ENCODE peak calls at places on chromosomes 6 and 20, in ten cellular contexts. E is fibroblast of lung, J is upper lobe of left lung, Z is pancreas, U is cardiac muscle cell, O is mammary epithelial cell, S is K562, H is IMR-90, D is OCI-LY7, F is Peyer's patch. C is an unnamed sample.

GRCh38 chr6:121436966-121437756 is 1.7 kb downstream of the GJA1 start:
- DNase-seq in E (peak; percentile 68), J (peak; percentile 33), Z (peak; percentile 69), U (peak; percentile 68), O (peak; percentile 39), S (no peak), H (peak; percentile 40), D (no peak), F (no peak), C (peak; percentile 42)

GRCh38 chr6:127100510-127101140 is 17.8 kb upstream of the RSPO3 start:
- DNase-seq in E (peak; percentile 10), J (no peak), Z (no peak), U (peak; percentile 33), O (no peak), S (no peak), H (peak; percentile 41), D (no peak), F (no peak), C (no peak)

GRCh38 chr6:139970591-139970991 is 596.1 kb upstream of the CITED2 start:
- DNase-seq in E (peak; percentile 82), J (no peak), Z (no peak), U (peak; percentile 42), O (no peak), S (no peak), H (peak; percentile 63), D (no peak), F (no peak), C (peak; percentile 1)

GRCh38 chr6:56860466-56860865 is 94.4 kb upstream of the BEND6 start:
- DNase-seq in E (peak; percentile 67), J (no peak), Z (no peak), U (peak; percentile 30), O (peak; percentile 12), S (no peak), H (peak; percentile 65), D (no peak), F (no peak), C (peak; percentile 60)

GRCh38 chr6:130975325-130975724 is 87.7 kb downstream of the EPB41L2 start:
- DNase-seq in E (peak; percentile 51), J (no peak), Z (no peak), U (no peak), O (peak; percentile 28), S (no peak), H (peak; percentile 59), D (no peak), F (no peak), C (peak; percentile 27)

GRCh38 chr20:37567671-37568588 is 40.3 kb upstream of the BLCAP start:
- DNase-seq in E (no peak), J (no peak), Z (no peak), U (peak; percentile 14), O (no peak), S (peak; percentile 41), H (no peak), D (no peak), F (no peak), C (peak; percentile 43)

GRCh38 chr20:346640-347316 is at the start of gene NRSN2:
- DNase-seq in E (peak; percentile 75), J (peak; percentile 73), Z (peak; percentile 87), U (peak; percentile 72), O (no peak), S (peak; percentile 73), H (peak; percentile 62), D (no peak), F (peak; percentile 41), C (peak; percentile 80)

GRCh38 chr6:89087881-89088280 is 7.3 kb downstream of the PNRC1 start:
- DNase-seq in E (no peak), J (no peak), Z (no peak), U (peak; percentile 61), O (no peak), S (no peak), H (no peak), D (no peak), F (no peak), C (no peak)

GRCh38 chr6:113936093-113936934 is 34.6 kb downstream of the HDAC2 start:
- DNase-seq in E (peak; percentile 55), J (no peak), Z (no peak), U (peak; percentile 76), O (peak; percentile 30), S (peak; percentile 69), H (peak; percentile 70), D (peak; percentile 60), F (no peak), C (peak; percentile 31)

GRCh38 chr20:24918579-24919566 is 30.2 kb upstream of the CST7 start:
- DNase-seq in E (no peak), J (peak; percentile 17), Z (peak; percentile 68), U (no peak), O (no peak), S (no peak), H (no peak), D (no peak), F (no peak), C (no peak)

GRCh38 chr20:24916412-24916811 is 32.7 kb upstream of the CST7 start:
- DNase-seq in E (no peak), J (no peak), Z (no peak), U (no peak), O (no peak), S (no peak), H (no peak), D (no peak), F (no peak), C (no peak)

GRCh38 chr20:24917056-24917455 is 32.0 kb upstream of the CST7 start:
- DNase-seq in E (no peak), J (no peak), Z (peak; percentile 50), U (no peak), O (no peak), S (no peak), H (no peak), D (no peak), F (no peak), C (no peak)

GRCh38 chr20:24915892-24916291 is 33.2 kb upstream of the CST7 start:
- DNase-seq in E (no peak), J (no peak), Z (peak; percentile 52), U (no peak), O (no peak), S (no peak), H (no peak), D (no peak), F (no peak), C (no peak)

GRCh38 chr20:24917797-24918578 is 31.1 kb upstream of the CST7 start:
- DNase-seq in E (peak; percentile 49), J (peak; percentile 64), Z (peak; percentile 86), U (peak; percentile 80), O (peak; percentile 33), S (peak; percentile 62), H (peak; percentile 58), D (peak; percentile 50), F (peak; percentile 30), C (peak; percentile 70)
- TF ChIP-seq CTCF in E (peak; percentile 76), J (peak; percentile 83), Z (peak; percentile 88), U (peak; percentile 88), O (peak; percentile 88), S (peak; percentile 79), H (peak; percentile 92), D (peak; percentile 89), F (peak; percentile 69), C (peak; percentile 91)

GRCh38 chr20:8389381-8390368 is 257.6 kb downstream of the PLCB1 start:
- DNase-seq in E (peak; percentile 42), J (no peak), Z (no peak), U (peak; percentile 80), O (peak; percentile 9), S (peak; percentile 27), H (peak; percentile 59), D (peak; percentile 75), F (no peak), C (peak; percentile 18)
- H3K27ac ChIP-seq in E (peak overlapping the region; percentile 34), J (no peak overlapping the region), Z (no peak overlapping the region), U (no peak overlapping the region), O (no peak overlapping the region), S (no peak overlapping the region), H (no peak overlapping the region), D (peak overlapping the region; percentile 9), F (no peak overlapping the region), C (no peak overlapping the region)

DNA sequence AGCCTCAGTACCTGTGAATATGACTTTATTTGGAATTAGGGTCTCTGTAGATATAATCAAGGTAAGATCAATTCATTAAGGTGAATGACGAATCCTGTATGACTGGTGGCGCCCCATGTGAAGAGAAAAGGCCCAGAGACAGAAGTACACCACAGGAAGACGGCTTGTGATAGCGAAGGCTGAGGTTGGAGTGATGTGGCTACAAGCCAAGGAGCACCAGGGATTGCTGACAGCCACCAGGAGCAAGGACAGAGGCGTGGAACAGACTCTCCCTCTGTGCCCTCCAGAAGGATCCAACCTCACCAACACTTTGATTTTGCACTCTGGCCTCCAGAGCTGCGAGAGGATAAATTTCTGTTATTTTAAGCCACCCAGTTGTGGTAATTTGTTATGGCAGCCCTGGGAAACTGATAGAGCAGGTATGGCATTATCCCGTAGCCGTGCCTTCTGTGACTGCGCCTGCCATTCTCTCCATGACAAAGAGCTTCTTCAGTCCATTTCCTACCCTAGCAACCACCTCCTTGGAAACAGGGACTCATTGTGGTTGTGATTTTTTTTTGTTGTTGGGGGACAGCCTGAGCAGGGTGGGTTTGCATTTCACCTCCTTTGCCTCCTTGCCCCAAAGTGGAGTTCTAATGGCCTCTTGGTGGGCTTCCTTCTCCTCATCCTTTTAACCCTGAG is 29.6 kb downstream of the PTK7 start:
- DNase-seq in E (no peak), J (no peak), Z (no peak), U (peak; percentile 42), O (no peak), S (peak; percentile 42), H (no peak), D (no peak), F (no peak), C (no peak)
- TF ChIP-seq CTCF in E (no peak), J (no peak), Z (no peak), U (no peak), O (no peak), S (no peak), H (no peak), D (no peak), F (no peak), C (no peak)

GRCh38 chr6:45964300-45964699 is 51.4 kb downstream of the CLIC5 start:
- DNase-seq in E (no peak), J (no peak), Z (no peak), U (no peak), O (no peak), S (no peak), H (no peak), D (no peak), F (no peak), C (no peak)

GRCh38 chr6:45965007-45965406 is 50.7 kb downstream of the CLIC5 start:
- DNase-seq in E (peak; percentile 72), J (no peak), Z (no peak), U (peak; percentile 34), O (peak; percentile 45), S (no peak), H (no peak), D (no peak), F (no peak), C (no peak)

GRCh38 chr6:45966797-45967196 is 48.9 kb downstream of the CLIC5 start:
- DNase-seq in E (no peak), J (no peak), Z (no peak), U (no peak), O (no peak), S (no peak), H (no peak), D (no peak), F (peak; percentile 18), C (no peak)

GRCh38 chr6:45966340-45966739 is 49.3 kb downstream of the CLIC5 start:
- DNase-seq in E (peak; percentile 11), J (no peak), Z (no peak), U (no peak), O (no peak), S (no peak), H (no peak), D (no peak), F (no peak), C (no peak)

DNA sequence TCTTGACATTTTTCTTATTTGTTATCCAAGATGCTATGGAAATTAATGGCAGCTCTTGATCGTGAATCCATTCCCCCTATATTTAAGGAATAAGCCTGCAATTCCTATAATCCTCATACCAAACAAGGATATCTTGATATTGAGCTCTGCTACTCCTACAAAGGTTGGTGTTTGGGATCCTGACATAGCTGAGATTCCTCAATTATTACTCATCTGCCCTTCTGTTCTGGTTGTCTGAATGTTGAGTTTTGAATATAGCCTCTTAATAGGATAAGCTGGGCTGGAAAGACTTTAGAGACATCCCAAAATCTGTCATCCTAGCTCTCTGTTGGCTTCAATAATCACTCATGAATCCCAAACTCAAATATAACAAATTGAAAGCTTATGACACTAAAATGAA is 49.9 kb downstream of the CLIC5 start:
- DNase-seq in E (peak; percentile 84), J (no peak), Z (no peak), U (peak; percentile 76), O (peak; percentile 36), S (no peak), H (peak; percentile 22), D (no peak), F (no peak), C (peak; percentile 51)
- H3K27ac ChIP-seq in E (no peak overlapping the region), J (no peak overlapping the region), Z (no peak overlapping the region), U (peak overlapping the region; percentile 12), O (no peak overlapping the region), S (no peak overlapping the region), H (no peak overlapping the region), D (no peak overlapping the region), F (no peak overlapping the region), C (no peak overlapping the region)

C was measured in RWPE1.